ENCODE peak calls at places on chromosome 12, in eight cellular contexts. One of them, this sample, is unnamed.

GRCh38 chr12:68007023-68007422 is 17.8 kb downstream of the IFNG-AS1 start:
- DNase-seq in Peyer's patch: no peak
- DNase-seq in vagina: no peak
- DNase-seq in neuronal stem cell: no peak
- DNase-seq in heart right ventricle: no peak
- DNase-seq in CD4-positive, alpha-beta T cell: no peak
- DNase-seq in body of pancreas: no peak
- DNase-seq in CD4-positive, alpha-beta memory T cell: no peak
- DNase-seq in this sample: no peak

GRCh38 chr12:24901975-24902461 is 46.9 kb downstream of the BCAT1 start:
- DNase-seq in CD4-positive, alpha-beta T cell: no peak
- DNase-seq in body of pancreas: no peak
- DNase-seq in vagina: no peak
- DNase-seq in neuronal stem cell: peak; percentile 77
- DNase-seq in heart right ventricle: no peak
- DNase-seq in Peyer's patch: no peak
- DNase-seq in CD4-positive, alpha-beta memory T cell: no peak
- DNase-seq in this sample: peak; percentile 68

GRCh38 chr12:75834591-75834990 is 197.0 kb downstream of the PHLDA1 start:
- DNase-seq in CD4-positive, alpha-beta T cell: no peak
- DNase-seq in body of pancreas: no peak
- DNase-seq in CD4-positive, alpha-beta memory T cell: no peak
- DNase-seq in neuronal stem cell: no peak
- DNase-seq in Peyer's patch: no peak
- DNase-seq in heart right ventricle: no peak
- DNase-seq in vagina: no peak
- DNase-seq in this sample: no peak

GRCh38 chr12:79400481-79400880 is 290.3 kb downstream of the PAWR start:
- DNase-seq in Peyer's patch: no peak
- DNase-seq in CD4-positive, alpha-beta T cell: no peak
- DNase-seq in vagina: no peak
- DNase-seq in neuronal stem cell: no peak
- DNase-seq in heart right ventricle: no peak
- DNase-seq in CD4-positive, alpha-beta memory T cell: no peak
- DNase-seq in body of pancreas: no peak
- DNase-seq in this sample: no peak

GRCh38 chr12:50282581-50283229 is 615 bp downstream of the LIMA1 start:
- DNase-seq in heart right ventricle: no peak
- DNase-seq in CD4-positive, alpha-beta memory T cell: no peak
- DNase-seq in CD4-positive, alpha-beta T cell: no peak
- DNase-seq in neuronal stem cell: no peak
- DNase-seq in Peyer's patch: no peak
- DNase-seq in body of pancreas: peak; percentile 29
- DNase-seq in vagina: no peak
- DNase-seq in this sample: no peak

GRCh38 chr12:46556820-46557524 is 184.4 kb upstream of the SLC38A2 start:
- DNase-seq in CD4-positive, alpha-beta T cell: no peak
- DNase-seq in neuronal stem cell: no peak
- DNase-seq in Peyer's patch: no peak
- DNase-seq in body of pancreas: no peak
- DNase-seq in vagina: no peak
- DNase-seq in heart right ventricle: no peak
- DNase-seq in CD4-positive, alpha-beta memory T cell: no peak
- DNase-seq in this sample: no peak

GRCh38 chr12:29616664-29617409 is 119.4 kb upstream of the OVCH1 start:
- DNase-seq in heart right ventricle: no peak
- DNase-seq in body of pancreas: no peak
- DNase-seq in CD4-positive, alpha-beta T cell: no peak
- DNase-seq in neuronal stem cell: no peak
- DNase-seq in CD4-positive, alpha-beta memory T cell: no peak
- DNase-seq in Peyer's patch: no peak
- DNase-seq in vagina: no peak
- DNase-seq in this sample: no peak

GRCh38 chr12:21697829-21698630 is 40.4 kb upstream of the LDHB start:
- DNase-seq in Peyer's patch: no peak
- DNase-seq in heart right ventricle: no peak
- DNase-seq in neuronal stem cell: peak; percentile 31
- DNase-seq in vagina: no peak
- DNase-seq in CD4-positive, alpha-beta memory T cell: peak; percentile 43
- DNase-seq in body of pancreas: no peak
- DNase-seq in CD4-positive, alpha-beta T cell: no peak
- DNase-seq in this sample: no peak

GRCh38 chr12:57196439-57196838 is 20.2 kb upstream of the NXPH4 start:
- DNase-seq in neuronal stem cell: no peak
- DNase-seq in heart right ventricle: no peak
- DNase-seq in CD4-positive, alpha-beta memory T cell: no peak
- DNase-seq in CD4-positive, alpha-beta T cell: no peak
- DNase-seq in Peyer's patch: no peak
- DNase-seq in vagina: no peak
- DNase-seq in body of pancreas: no peak
- DNase-seq in this sample: no peak

GRCh38 chr12:130185455-130186100 is 23.3 kb downstream of the FZD10 start:
- DNase-seq in CD4-positive, alpha-beta memory T cell: no peak
- DNase-seq in heart right ventricle: no peak
- DNase-seq in neuronal stem cell: no peak
- DNase-seq in Peyer's patch: no peak
- DNase-seq in CD4-positive, alpha-beta T cell: no peak
- DNase-seq in body of pancreas: no peak
- DNase-seq in vagina: peak; percentile 64
- DNase-seq in this sample: no peak

GRCh38 chr12:6206327-6206726 is 6.1 kb downstream of the CD9 start:
- DNase-seq in CD4-positive, alpha-beta memory T cell: no peak
- DNase-seq in Peyer's patch: peak; percentile 23
- DNase-seq in CD4-positive, alpha-beta T cell: no peak
- DNase-seq in heart right ventricle: no peak
- DNase-seq in body of pancreas: no peak
- DNase-seq in vagina: no peak
- DNase-seq in neuronal stem cell: no peak
- DNase-seq in this sample: no peak

GRCh38 chr12:15800278-15800677 is 11.1 kb upstream of the EPS8 start:
- DNase-seq in CD4-positive, alpha-beta memory T cell: no peak
- DNase-seq in Peyer's patch: no peak
- DNase-seq in CD4-positive, alpha-beta T cell: no peak
- DNase-seq in body of pancreas: no peak
- DNase-seq in vagina: no peak
- DNase-seq in neuronal stem cell: no peak
- DNase-seq in heart right ventricle: no peak
- DNase-seq in this sample: no peak

GRCh38 chr12:52391618-52392002 is 6.2 kb upstream of the KRT84 start:
- DNase-seq in CD4-positive, alpha-beta memory T cell: no peak
- DNase-seq in body of pancreas: peak; percentile 29
- DNase-seq in heart right ventricle: peak; percentile 77
- DNase-seq in neuronal stem cell: no peak
- DNase-seq in vagina: no peak
- DNase-seq in CD4-positive, alpha-beta T cell: no peak
- DNase-seq in Peyer's patch: peak; percentile 34
- DNase-seq in this sample: peak; percentile 51

GRCh38 chr12:15819644-15820437 is 30.7 kb upstream of the EPS8 start:
- DNase-seq in heart right ventricle: no peak
- DNase-seq in neuronal stem cell: no peak
- DNase-seq in Peyer's patch: no peak
- DNase-seq in CD4-positive, alpha-beta memory T cell: no peak
- DNase-seq in body of pancreas: no peak
- DNase-seq in vagina: no peak
- DNase-seq in CD4-positive, alpha-beta T cell: no peak
- DNase-seq in this sample: no peak

GRCh38 chr12:46464863-46465262 is 92.3 kb upstream of the SLC38A2 start:
- DNase-seq in Peyer's patch: no peak
- DNase-seq in neuronal stem cell: no peak
- DNase-seq in CD4-positive, alpha-beta T cell: no peak
- DNase-seq in vagina: no peak
- DNase-seq in CD4-positive, alpha-beta memory T cell: no peak
- DNase-seq in body of pancreas: no peak
- DNase-seq in heart right ventricle: no peak
- DNase-seq in this sample: no peak

GRCh38 chr12:56565510-56566101 is 44.0 kb downstream of the RBMS2 start:
- DNase-seq in heart right ventricle: peak; percentile 67
- DNase-seq in neuronal stem cell: no peak
- DNase-seq in vagina: no peak
- DNase-seq in CD4-positive, alpha-beta T cell: no peak
- DNase-seq in Peyer's patch: peak; percentile 64
- DNase-seq in CD4-positive, alpha-beta memory T cell: no peak
- DNase-seq in body of pancreas: no peak
- DNase-seq in this sample: no peak

GRCh38 chr12:50928392-50928791 is 24.0 kb upstream of the HIGD1C start:
- DNase-seq in neuronal stem cell: no peak
- DNase-seq in Peyer's patch: no peak
- DNase-seq in CD4-positive, alpha-beta memory T cell: no peak
- DNase-seq in vagina: no peak
- DNase-seq in CD4-positive, alpha-beta T cell: no peak
- DNase-seq in heart right ventricle: no peak
- DNase-seq in body of pancreas: no peak
- DNase-seq in this sample: no peak

GRCh38 chr12:27844427-27845090 is 64.5 kb upstream of the MANSC4 start:
- DNase-seq in vagina: no peak
- DNase-seq in CD4-positive, alpha-beta T cell: no peak
- DNase-seq in Peyer's patch: no peak
- DNase-seq in CD4-positive, alpha-beta memory T cell: no peak
- DNase-seq in body of pancreas: peak; percentile 34
- DNase-seq in neuronal stem cell: no peak
- DNase-seq in heart right ventricle: peak; percentile 17
- DNase-seq in this sample: no peak

GRCh38 chr12:66397574-66397973 is 95.3 kb downstream of the HELB start:
- DNase-seq in CD4-positive, alpha-beta memory T cell: no peak
- DNase-seq in neuronal stem cell: no peak
- DNase-seq in CD4-positive, alpha-beta T cell: no peak
- DNase-seq in body of pancreas: no peak
- DNase-seq in Peyer's patch: no peak
- DNase-seq in vagina: no peak
- DNase-seq in heart right ventricle: no peak
- DNase-seq in this sample: no peak

GRCh38 chr12:68327896-68328295 is 4.3 kb downstream of the MDM1 start:
- DNase-seq in Peyer's patch: no peak
- DNase-seq in neuronal stem cell: no peak
- DNase-seq in vagina: no peak
- DNase-seq in heart right ventricle: no peak
- DNase-seq in CD4-positive, alpha-beta T cell: no peak
- DNase-seq in CD4-positive, alpha-beta memory T cell: no peak
- DNase-seq in body of pancreas: no peak
- DNase-seq in this sample: no peak

GRCh38 chr12:48980953-48981756 is 3.0 kb downstream of the WNT1 start:
- DNase-seq in neuronal stem cell: no peak
- DNase-seq in vagina: no peak
- DNase-seq in heart right ventricle: no peak
- DNase-seq in CD4-positive, alpha-beta memory T cell: peak; percentile 65
- DNase-seq in body of pancreas: no peak
- DNase-seq in CD4-positive, alpha-beta T cell: peak; percentile 56
- DNase-seq in Peyer's patch: no peak
- DNase-seq in this sample: no peak

GRCh38 chr12:15701212-15701611 is 88.0 kb downstream of the EPS8 start:
- DNase-seq in CD4-positive, alpha-beta T cell: no peak
- DNase-seq in body of pancreas: no peak
- DNase-seq in Peyer's patch: no peak
- DNase-seq in vagina: no peak
- DNase-seq in CD4-positive, alpha-beta memory T cell: no peak
- DNase-seq in heart right ventricle: no peak
- DNase-seq in neuronal stem cell: no peak
- DNase-seq in this sample: no peak

GRCh38 chr12:122293081-122293480 is 26.8 kb upstream of the VPS33A start:
- DNase-seq in CD4-positive, alpha-beta memory T cell: no peak
- DNase-seq in Peyer's patch: no peak
- DNase-seq in body of pancreas: no peak
- DNase-seq in neuronal stem cell: no peak
- DNase-seq in CD4-positive, alpha-beta T cell: no peak
- DNase-seq in vagina: no peak
- DNase-seq in heart right ventricle: no peak
- DNase-seq in this sample: no peak

DNA sequence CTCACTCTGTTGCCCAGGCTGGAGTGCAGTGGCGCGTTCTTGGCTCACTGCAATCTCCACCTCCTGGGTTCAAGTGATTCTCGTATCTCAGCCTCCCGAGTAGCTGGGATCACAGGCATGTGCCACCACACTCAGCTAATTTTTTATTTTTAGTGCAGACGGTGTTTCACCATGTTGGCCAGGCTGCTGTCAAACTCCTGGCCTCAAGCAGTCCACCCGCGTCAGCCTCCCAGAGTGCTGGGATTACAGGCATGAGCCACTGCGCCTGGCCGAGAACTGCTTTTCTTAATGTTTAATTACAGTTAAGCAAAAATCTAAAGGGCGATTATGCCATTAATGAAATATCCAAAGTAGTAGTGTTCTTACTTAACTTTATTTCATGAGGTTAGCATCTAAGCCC is 13.6 kb downstream of the YARS2 start:
- DNase-seq in neuronal stem cell: no peak
- DNase-seq in CD4-positive, alpha-beta T cell: no peak
- DNase-seq in heart right ventricle: peak; percentile 19
- DNase-seq in Peyer's patch: no peak
- DNase-seq in body of pancreas: no peak
- DNase-seq in CD4-positive, alpha-beta memory T cell: no peak
- DNase-seq in vagina: no peak
- DNase-seq in this sample: no peak
- H3K27ac ChIP-seq in neuronal stem cell: no peak overlapping the region
- H3K27ac ChIP-seq in CD4-positive, alpha-beta T cell: no peak overlapping the region
- H3K27ac ChIP-seq in heart right ventricle: no peak overlapping the region
- H3K27ac ChIP-seq in Peyer's patch: no peak overlapping the region
- H3K27ac ChIP-seq in body of pancreas: no peak overlapping the region
- H3K27ac ChIP-seq in CD4-positive, alpha-beta memory T cell: no peak overlapping the region
- H3K27ac ChIP-seq in vagina: no peak overlapping the region
- H3K27ac ChIP-seq in this sample: no peak overlapping the region

DNA sequence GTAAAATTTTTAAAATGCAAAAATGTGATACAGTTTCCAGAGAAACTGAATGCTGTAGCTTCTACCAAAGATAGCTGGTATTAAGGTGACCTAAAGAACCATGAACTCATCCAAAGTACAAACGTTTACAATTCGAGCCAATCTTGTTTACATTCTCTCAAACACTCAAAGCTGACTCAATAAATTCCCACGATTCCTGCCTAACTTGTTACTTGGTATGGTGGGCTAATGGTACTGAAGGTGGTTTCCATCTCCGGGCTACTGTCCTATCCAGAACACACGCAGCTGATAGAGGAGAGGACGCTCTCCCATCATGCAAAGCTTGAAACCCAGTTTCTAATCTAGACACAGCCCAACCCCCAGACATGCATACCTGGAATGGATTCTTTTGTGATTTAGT is 31.5 kb downstream of the RAD9B start:
- DNase-seq in body of pancreas: no peak
- DNase-seq in neuronal stem cell: no peak
- DNase-seq in heart right ventricle: no peak
- DNase-seq in CD4-positive, alpha-beta memory T cell: no peak
- DNase-seq in Peyer's patch: no peak
- DNase-seq in vagina: no peak
- DNase-seq in CD4-positive, alpha-beta T cell: no peak
- DNase-seq in this sample: no peak
- H3K27ac ChIP-seq in body of pancreas: no peak overlapping the region
- H3K27ac ChIP-seq in neuronal stem cell: no peak overlapping the region
- H3K27ac ChIP-seq in heart right ventricle: no peak overlapping the region
- H3K27ac ChIP-seq in CD4-positive, alpha-beta memory T cell: no peak overlapping the region
- H3K27ac ChIP-seq in Peyer's patch: no peak overlapping the region
- H3K27ac ChIP-seq in vagina: no peak overlapping the region
- H3K27ac ChIP-seq in CD4-positive, alpha-beta T cell: no peak overlapping the region
- H3K27ac ChIP-seq in this sample: no peak overlapping the region

GRCh38 chr12:132729541-132730320 is 19.1 kb downstream of the PGAM5 start:
- DNase-seq in body of pancreas: no peak
- DNase-seq in vagina: no peak
- DNase-seq in heart right ventricle: no peak
- DNase-seq in CD4-positive, alpha-beta T cell: no peak
- DNase-seq in neuronal stem cell: no peak
- DNase-seq in CD4-positive, alpha-beta memory T cell: no peak
- DNase-seq in Peyer's patch: no peak
- DNase-seq in this sample: no peak
- H3K27ac ChIP-seq in body of pancreas: no peak overlapping the region
- H3K27ac ChIP-seq in vagina: no peak overlapping the region
- H3K27ac ChIP-seq in heart right ventricle: no peak overlapping the region
- H3K27ac ChIP-seq in CD4-positive, alpha-beta T cell: no peak overlapping the region
- H3K27ac ChIP-seq in neuronal stem cell: no peak overlapping the region
- H3K27ac ChIP-seq in CD4-positive, alpha-beta memory T cell: no peak overlapping the region
- H3K27ac ChIP-seq in Peyer's patch: no peak overlapping the region
- H3K27ac ChIP-seq in this sample: no peak overlapping the region

GRCh38 chr12:19155981-19156734 is 26.6 kb downstream of the PLEKHA5 start:
- DNase-seq in CD4-positive, alpha-beta T cell: no peak
- DNase-seq in vagina: no peak
- DNase-seq in CD4-positive, alpha-beta memory T cell: no peak
- DNase-seq in neuronal stem cell: no peak
- DNase-seq in body of pancreas: no peak
- DNase-seq in Peyer's patch: no peak
- DNase-seq in heart right ventricle: no peak
- DNase-seq in this sample: no peak
- H3K27ac ChIP-seq in CD4-positive, alpha-beta T cell: no peak overlapping the region
- H3K27ac ChIP-seq in vagina: no peak overlapping the region
- H3K27ac ChIP-seq in CD4-positive, alpha-beta memory T cell: no peak overlapping the region
- H3K27ac ChIP-seq in neuronal stem cell: no peak overlapping the region
- H3K27ac ChIP-seq in body of pancreas: no peak overlapping the region
- H3K27ac ChIP-seq in Peyer's patch: no peak overlapping the region
- H3K27ac ChIP-seq in heart right ventricle: peak overlapping the region; percentile 41
- H3K27ac ChIP-seq in this sample: no peak overlapping the region